ENCODE peak calls at places on chromosomes 12 and 14, in nine cellular contexts. P is PC-3, M is tibial artery, R is lower lobe of right lung, S is MM.1S, K is PC-9, B is left ventricle myocardium inferior, Q is heart left ventricle, V is colonic mucosa. F is an unnamed sample.

GRCh38 chr12:56234746-56235436 is 5.0 kb downstream of the SLC39A5 start:
- DNase-seq in P (no peak), M (no peak), R (no peak), S (no peak), K (no peak), B (no peak), Q (no peak), V (no peak), F (no peak)

GRCh38 chr14:61659582-61659981 is 35.7 kb upstream of the HIF1A start:
- DNase-seq in P (peak), M (no peak), R (no peak), S (no peak), K (no peak), B (no peak), Q (no peak), V (no peak), F (no peak)

GRCh38 chr14:79516009-79516408 is 695.3 kb downstream of the DIO2 start:
- DNase-seq in P (no peak), M (no peak), R (no peak), S (no peak), K (no peak), B (no peak), Q (no peak), V (no peak), F (no peak)

GRCh38 chr12:91023326-91024004 is 18.7 kb upstream of the EPYC start:
- DNase-seq in P (peak), M (no peak), R (no peak), S (peak), K (no peak), B (no peak), Q (no peak), V (no peak), F (no peak)

GRCh38 chr14:89372156-89372555 is 44.9 kb downstream of the FOXN3 start:
- DNase-seq in P (no peak), M (no peak), R (no peak), S (no peak), K (no peak), B (no peak), Q (no peak), V (no peak), F (no peak)

GRCh38 chr12:12779529-12779928 is 5.9 kb upstream of the APOLD1 start:
- DNase-seq in P (peak), M (no peak), R (no peak), S (no peak), K (no peak), B (no peak), Q (no peak), V (no peak), F (no peak)

GRCh38 chr12:28937196-28937595 is 211.9 kb upstream of the FAR2 start:
- DNase-seq in P (peak), M (no peak), R (no peak), S (no peak), K (peak), B (no peak), Q (no peak), V (no peak), F (no peak)

GRCh38 chr12:46461907-46462605 is 89.5 kb upstream of the SLC38A2 start:
- DNase-seq in P (no peak), M (no peak), R (no peak), S (no peak), K (no peak), B (no peak), Q (no peak), V (no peak), F (no peak)

GRCh38 chr12:50322196-50322595 is 38.9 kb upstream of the LIMA1 start:
- DNase-seq in P (peak), M (no peak), R (no peak), S (no peak), K (no peak), B (no peak), Q (no peak), V (peak), F (no peak)

GRCh38 chr14:95686935-95687334 is 709 bp downstream of the TCL1B start:
- DNase-seq in P (no peak), M (no peak), R (no peak), S (no peak), K (no peak), B (no peak), Q (no peak), V (no peak), F (peak)

GRCh38 chr12:97716356-97716755 is 253.8 kb downstream of the RMST start:
- DNase-seq in P (peak), M (no peak), R (no peak), S (peak), K (no peak), B (no peak), Q (no peak), V (no peak), F (peak)

GRCh38 chr14:59900536-59900935 is 19.4 kb upstream of the LRRC9 start:
- DNase-seq in P (no peak), M (no peak), R (no peak), S (no peak), K (no peak), B (no peak), Q (no peak), V (no peak), F (no peak)

DNA sequence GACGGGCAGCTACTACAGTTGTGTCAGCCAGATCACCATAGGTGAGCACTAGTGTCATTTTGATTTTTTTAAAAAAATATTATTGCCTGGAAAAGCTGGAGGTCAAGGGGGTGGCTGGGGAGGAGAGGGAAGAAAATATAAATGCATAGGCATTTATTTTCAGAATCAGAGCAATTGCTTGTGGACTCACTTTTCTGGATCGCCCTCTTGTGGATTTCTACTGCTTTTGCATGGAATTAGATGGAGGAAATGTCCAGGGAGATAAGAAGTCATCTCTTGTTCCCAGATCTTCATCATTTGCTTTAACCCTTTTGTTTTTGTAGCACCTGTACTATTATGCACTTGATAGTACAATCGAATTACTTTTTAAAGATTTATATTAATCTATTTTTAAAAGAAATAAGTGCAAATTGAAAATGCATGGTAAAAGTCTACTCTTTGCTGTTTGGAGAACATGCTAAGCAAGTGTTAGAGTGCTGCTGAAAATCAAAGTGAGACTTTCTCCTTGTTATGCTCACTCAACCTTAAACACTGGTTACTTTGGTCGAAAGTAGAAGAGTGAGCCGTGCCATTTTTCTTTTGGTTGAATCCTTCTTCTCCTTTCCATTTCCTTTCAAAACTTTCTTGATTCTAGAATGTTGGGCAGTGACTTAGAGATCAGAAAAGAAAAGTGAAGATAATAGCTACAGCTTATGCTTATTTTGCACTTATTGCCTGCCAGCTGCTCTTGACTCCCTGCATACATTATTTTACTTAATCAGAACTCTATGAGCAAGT is 60.6 kb upstream of the ANO4 start:
- DNase-seq in P (peak), M (no peak), R (no peak), S (no peak), K (no peak), B (no peak), Q (no peak), V (no peak), F (no peak)
- TF ChIP-seq CTCF in P (peak), M (peak), R (peak), S (peak), K (peak), B (peak), Q (peak), V (peak), F (no peak)

GRCh38 chr12:95784286-95784685 is 6.3 kb downstream of the NTN4 start:
- DNase-seq in P (no peak), M (no peak), R (no peak), S (no peak), K (peak), B (no peak), Q (no peak), V (no peak), F (no peak)
- H3K27ac ChIP-seq in P (peak), M (no peak), R (no peak), S (no peak), K (peak), B (peak), Q (no peak), V (no peak), F (no peak)

DNA sequence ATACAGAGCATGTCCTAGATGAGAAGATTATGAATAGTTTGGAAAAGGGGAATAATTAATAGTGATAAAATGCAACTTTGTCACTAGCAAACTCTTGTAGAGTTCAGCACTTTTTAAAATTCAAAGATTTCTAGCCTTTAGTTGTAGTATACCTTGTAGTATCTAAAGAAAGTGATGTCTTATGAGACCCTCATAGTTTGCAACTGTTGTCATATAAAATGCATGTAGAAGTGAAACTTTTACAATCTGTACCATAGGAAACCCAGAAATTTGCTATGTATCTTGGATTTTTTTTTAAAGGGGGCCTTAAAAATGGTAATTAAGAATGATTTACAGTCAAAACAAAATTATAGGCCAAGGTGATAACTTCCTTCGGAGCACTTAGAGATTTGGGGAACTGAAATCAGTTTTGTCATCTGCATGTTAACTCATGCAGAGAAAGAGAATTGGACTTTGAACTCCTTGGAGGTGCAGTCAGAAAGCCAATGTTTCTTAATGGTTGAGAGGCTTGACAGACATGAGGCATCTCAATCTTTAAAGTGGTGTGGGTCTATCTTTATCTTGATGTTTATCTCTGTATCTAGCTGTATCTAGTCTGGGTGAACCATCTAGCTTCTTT is 1.3 kb downstream of the LRRK2 start:
- DNase-seq in P (no peak), M (no peak), R (no peak), S (no peak), K (no peak), B (no peak), Q (no peak), V (no peak), F (peak)
- H3K4me3 ChIP-seq in P (no peak), M (peak), R (peak), S (no peak), K (no peak), B (peak), Q (peak), V (peak), F (peak)

GRCh38 chr14:100106661-100107112 is 41.5 kb downstream of the EVL start:
- DNase-seq in P (no peak), M (peak), R (no peak), S (no peak), K (no peak), B (no peak), Q (no peak), V (no peak), F (no peak)
- TF ChIP-seq CTCF in P (no peak), M (no peak), R (no peak), S (no peak), K (no peak), B (no peak), Q (no peak), V (no peak), F (no peak)

GRCh38 chr12:109900752-109901580 is 892 bp downstream of the TCHP start:
- DNase-seq in P (peak), M (no peak), R (no peak), S (no peak), K (no peak), B (no peak), Q (no peak), V (no peak), F (peak)
- H3K27ac ChIP-seq in P (peak), M (peak), R (peak), S (peak), K (peak), B (peak), Q (peak), V (peak), F (peak)